ENCODE peak calls at places on chromosomes 1 and 21, in eight cellular contexts. Y is cardiac muscle cell, R is BJ, C is GM23338, J is heart right ventricle, M is IMR-90, D is heart left ventricle, H is mammary epithelial cell. U is an unnamed sample. For H3K36me3, the result is how much of the 10 kb centered on the place peaks cover.

GRCh38 chr1:112172294-112172882 is 182.9 kb upstream of the KCND3 start:
- DNase-seq in Y (peak), R (no peak), C (peak), J (no peak), M (peak), D (peak), H (peak), U (no peak)

GRCh38 chr1:8120693-8121260 is 94.7 kb upstream of the ERRFI1 start:
- DNase-seq in Y (no peak), R (no peak), C (no peak), J (no peak), M (peak), D (no peak), H (peak), U (no peak)

GRCh38 chr1:36365310-36365895 is 20.3 kb downstream of the STK40 start:
- DNase-seq in Y (no peak), R (no peak), C (no peak), J (peak), M (peak), D (peak), H (no peak), U (no peak)

GRCh38 chr1:4088676-4089075 is 188.6 kb upstream of the C1orf174 start:
- DNase-seq in Y (no peak), R (no peak), C (no peak), J (no peak), M (no peak), D (no peak), H (no peak), U (no peak)

GRCh38 chr21:20882462-20883415 is 115.5 kb upstream of the NCAM2 start:
- DNase-seq in Y (peak), R (no peak), C (peak), J (no peak), M (peak), D (no peak), H (no peak), U (peak)

GRCh38 chr1:87146538-87146937 is 182.1 kb upstream of the LMO4 start:
- DNase-seq in Y (no peak), R (no peak), C (no peak), J (no peak), M (no peak), D (no peak), H (no peak), U (no peak)

GRCh38 chr21:26842976-26843911 is 2.0 kb downstream of the ADAMTS1 start:
- DNase-seq in Y (peak), R (peak), C (peak), J (peak), M (peak), D (peak), H (peak), U (peak)

GRCh38 chr1:43586136-43586726 is 55.5 kb downstream of the PTPRF start:
- DNase-seq in Y (no peak), R (no peak), C (no peak), J (no peak), M (no peak), D (no peak), H (peak), U (no peak)

GRCh38 chr21:44615881-44616590 is 4.2 kb downstream of the KRTAP10-8 start:
- DNase-seq in Y (no peak), R (no peak), C (no peak), J (no peak), M (no peak), D (no peak), H (no peak), U (no peak)

GRCh38 chr1:234612352-234613127 is 2.6 kb upstream of the IRF2BP2 start:
- DNase-seq in Y (peak), R (peak), C (peak), J (peak), M (peak), D (peak), H (peak), U (peak)

GRCh38 chr1:222791006-222791710 is 23.7 kb upstream of the DISP1 start:
- DNase-seq in Y (no peak), R (no peak), C (no peak), J (no peak), M (peak), D (no peak), H (no peak), U (no peak)

GRCh38 chr1:46057781-46058180 is 74.6 kb downstream of the PIK3R3 start:
- DNase-seq in Y (no peak), R (no peak), C (no peak), J (no peak), M (no peak), D (no peak), H (no peak), U (no peak)

GRCh38 chr1:74673351-74674111 is at the start of gene ERICH3:
- DNase-seq in Y (peak), R (no peak), C (peak), J (no peak), M (no peak), D (no peak), H (peak), U (no peak)

GRCh38 chr1:14996133-14997050 is 157.2 kb upstream of the TMEM51 start:
- DNase-seq in Y (peak), R (peak), C (no peak), J (no peak), M (peak), D (no peak), H (peak), U (no peak)

GRCh38 chr1:48114596-48115384 is 107.7 kb upstream of the SLC5A9 start:
- DNase-seq in Y (no peak), R (no peak), C (no peak), J (no peak), M (no peak), D (no peak), H (peak), U (no peak)

GRCh38 chr1:25743164-25744139 is 56.5 kb upstream of the SELENON start:
- DNase-seq in Y (no peak), R (no peak), C (no peak), J (peak), M (peak), D (peak), H (no peak), U (peak)

GRCh38 chr1:197632000-197632399 is 143.3 kb downstream of the DENND1B start:
- DNase-seq in Y (no peak), R (no peak), C (no peak), J (no peak), M (no peak), D (no peak), H (no peak), U (no peak)

GRCh38 chr1:19666139-19666465 is 1.4 kb downstream of the HTR6 start:
- DNase-seq in Y (no peak), R (no peak), C (no peak), J (no peak), M (no peak), D (no peak), H (no peak), U (no peak)
- TF ChIP-seq CTCF in Y (no peak), R (no peak), C (peak), J (no peak), M (no peak), D (no peak), H (no peak), U (no peak)

GRCh38 chr1:30748098-30748698 is 9.4 kb downstream of the LAPTM5 start:
- DNase-seq in Y (no peak), R (no peak), C (no peak), J (no peak), M (no peak), D (no peak), H (peak), U (no peak)
- H3K36me3 ChIP-seq in Y (under half), R (under half), C (under half), J (under half), M (under half), D (under half), H (under half), U (under half)

DNA sequence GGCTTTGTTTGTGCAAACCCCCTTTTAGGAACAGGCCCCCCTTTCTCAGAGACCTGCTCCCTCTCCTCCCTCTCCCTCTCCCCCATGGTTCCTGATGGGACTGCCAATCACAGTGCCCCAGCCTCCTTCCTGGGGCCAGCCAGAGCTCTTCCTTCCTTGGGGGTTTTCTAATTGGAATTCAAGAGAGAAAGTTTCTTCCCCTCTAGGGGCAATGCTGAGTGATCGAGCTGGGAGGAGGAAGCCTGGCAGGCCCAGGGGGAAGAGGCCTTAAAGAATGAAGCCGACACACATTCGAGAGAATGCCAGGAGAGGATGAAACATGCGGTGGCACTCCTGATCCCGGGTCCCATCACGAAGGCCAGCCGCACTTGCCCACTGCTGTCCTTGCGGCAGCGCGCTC is 21.3 kb upstream of the COL16A1 start:
- DNase-seq in Y (no peak), R (no peak), C (peak), J (no peak), M (no peak), D (no peak), H (no peak), U (no peak)
- TF ChIP-seq CTCF in Y (no peak), R (no peak), C (no peak), J (no peak), M (no peak), D (no peak), H (no peak), U (no peak)

GRCh38 chr1:108785264-108785663 is 38.8 kb downstream of the STXBP3 start:
- DNase-seq in Y (no peak), R (no peak), C (peak), J (no peak), M (no peak), D (no peak), H (no peak), U (no peak)

GRCh38 chr1:108780937-108781574 is 34.6 kb downstream of the STXBP3 start:
- DNase-seq in Y (no peak), R (no peak), C (peak), J (no peak), M (no peak), D (no peak), H (no peak), U (no peak)

GRCh38 chr1:108791790-108792189 is 45.3 kb downstream of the STXBP3 start:
- DNase-seq in Y (no peak), R (no peak), C (no peak), J (no peak), M (no peak), D (no peak), H (no peak), U (no peak)

DNA sequence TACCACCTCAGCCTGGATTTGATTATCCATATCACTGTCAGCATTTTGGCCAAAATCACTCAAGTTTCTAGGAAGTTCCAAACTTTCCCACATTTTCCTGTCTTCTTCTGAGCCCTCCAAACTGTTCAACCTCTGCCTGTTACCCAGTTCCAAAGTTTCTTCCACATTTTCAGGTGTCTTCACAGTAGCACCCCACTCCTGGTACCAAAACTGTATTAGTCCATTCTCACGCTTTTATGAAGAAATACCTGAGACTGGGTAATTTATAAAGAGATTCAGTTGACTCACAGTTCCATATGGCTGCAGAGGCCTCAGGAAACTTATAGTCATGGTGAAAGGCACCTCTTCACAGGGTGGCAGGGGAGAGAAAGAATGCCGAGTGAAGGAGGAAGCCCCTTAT is 39.4 kb downstream of the STXBP3 start:
- DNase-seq in Y (no peak), R (no peak), C (no peak), J (no peak), M (no peak), D (no peak), H (no peak), U (no peak)
- H3K36me3 ChIP-seq in Y (under half), R (under half), C (under half), J (under half), M (under half), D (half or more), H (under half), U (under half)

U was measured in BE2C.